ENCODE peak calls at places on chromosomes 11 and 22, in nine cellular contexts. J is heart right ventricle, A is H1, C is A549, G is ovary, R is fibroblast of lung, W is psoas muscle, H is prostate gland, K is pancreas. Y is an unnamed sample.

GRCh38 chr11:6319879-6320410 is 356 bp downstream of the CAVIN3 start:
- DNase-seq in J (peak), A (no peak), C (peak), G (peak), R (peak), W (peak), H (peak), K (peak), Y (no peak)

GRCh38 chr11:84419576-84419975 is 1133.4 kb upstream of the CCDC90B start:
- DNase-seq in J (no peak), A (no peak), C (no peak), G (no peak), R (no peak), W (no peak), H (no peak), K (no peak), Y (no peak)

GRCh38 chr11:76771446-76772099 is 11.6 kb upstream of the TSKU start:
- DNase-seq in J (no peak), A (no peak), C (no peak), G (peak), R (no peak), W (no peak), H (no peak), K (peak), Y (no peak)

GRCh38 chr22:41478891-41479521 is 10.1 kb downstream of the ACO2 start:
- DNase-seq in J (no peak), A (no peak), C (no peak), G (no peak), R (peak), W (peak), H (no peak), K (no peak), Y (no peak)

GRCh38 chr22:41230399-41230785 is 10.3 kb downstream of the CHADL start:
- DNase-seq in J (no peak), A (no peak), C (no peak), G (no peak), R (no peak), W (no peak), H (no peak), K (no peak), Y (no peak)

GRCh38 chr11:40338739-40339138 is 1120.7 kb downstream of the LRRC4C start:
- DNase-seq in J (no peak), A (no peak), C (peak), G (no peak), R (peak), W (no peak), H (no peak), K (no peak), Y (no peak)

GRCh38 chr11:9070740-9071476 is 20.5 kb downstream of the SCUBE2 start:
- DNase-seq in J (no peak), A (no peak), C (no peak), G (no peak), R (no peak), W (no peak), H (no peak), K (no peak), Y (no peak)

GRCh38 chr11:96242971-96243647 is 99.9 kb downstream of the MAML2 start:
- DNase-seq in J (peak), A (peak), C (peak), G (peak), R (peak), W (peak), H (peak), K (peak), Y (peak)

GRCh38 chr11:84398017-84398626 is 1112.0 kb upstream of the CCDC90B start:
- DNase-seq in J (no peak), A (no peak), C (peak), G (no peak), R (no peak), W (no peak), H (no peak), K (no peak), Y (no peak)

GRCh38 chr11:92894197-92894596 is 75.3 kb upstream of the MTNR1B start:
- DNase-seq in J (no peak), A (no peak), C (no peak), G (no peak), R (no peak), W (no peak), H (no peak), K (no peak), Y (no peak)

GRCh38 chr22:27405672-27406388 is 395.7 kb downstream of the MN1 start:
- DNase-seq in J (peak), A (peak), C (peak), G (peak), R (peak), W (peak), H (peak), K (peak), Y (no peak)

GRCh38 chr11:48109046-48109666 is 107.5 kb upstream of the OR4B1 start:
- DNase-seq in J (no peak), A (no peak), C (peak), G (no peak), R (peak), W (no peak), H (no peak), K (no peak), Y (no peak)

GRCh38 chr11:17489729-17490128 is 13.1 kb upstream of the ABCC8 start:
- DNase-seq in J (no peak), A (no peak), C (no peak), G (no peak), R (no peak), W (no peak), H (no peak), K (no peak), Y (no peak)

GRCh38 chr22:50209893-50210292 is 9.1 kb downstream of the SELENOO start:
- DNase-seq in J (no peak), A (no peak), C (peak), G (peak), R (peak), W (peak), H (peak), K (no peak), Y (peak)

GRCh38 chr11:124835918-124836317 is 29.3 kb upstream of the ROBO3 start:
- DNase-seq in J (no peak), A (no peak), C (no peak), G (no peak), R (no peak), W (no peak), H (no peak), K (no peak), Y (no peak)

GRCh38 chr11:75500742-75501141 is 25.0 kb downstream of the GDPD5 start:
- DNase-seq in J (no peak), A (no peak), C (no peak), G (no peak), R (no peak), W (no peak), H (no peak), K (no peak), Y (no peak)

GRCh38 chr11:116641561-116642045 is 131.2 kb downstream of the BUD13 start:
- DNase-seq in J (peak), A (peak), C (peak), G (peak), R (no peak), W (peak), H (peak), K (peak), Y (no peak)

GRCh38 chr11:9057888-9058287 is 33.5 kb downstream of the SCUBE2 start:
- DNase-seq in J (no peak), A (no peak), C (no peak), G (no peak), R (no peak), W (no peak), H (no peak), K (no peak), Y (no peak)

GRCh38 chr11:78386551-78386950 is 31.1 kb downstream of the GAB2 start:
- DNase-seq in J (no peak), A (no peak), C (no peak), G (no peak), R (no peak), W (no peak), H (no peak), K (no peak), Y (no peak)

GRCh38 chr11:88520391-88520790 is 182.9 kb upstream of the CTSC start:
- DNase-seq in J (no peak), A (no peak), C (no peak), G (no peak), R (no peak), W (no peak), H (no peak), K (no peak), Y (no peak)

GRCh38 chr11:36501236-36501635 is 8.8 kb downstream of the TRAF6 start:
- DNase-seq in J (no peak), A (no peak), C (no peak), G (no peak), R (no peak), W (no peak), H (no peak), K (no peak), Y (no peak)

DNA sequence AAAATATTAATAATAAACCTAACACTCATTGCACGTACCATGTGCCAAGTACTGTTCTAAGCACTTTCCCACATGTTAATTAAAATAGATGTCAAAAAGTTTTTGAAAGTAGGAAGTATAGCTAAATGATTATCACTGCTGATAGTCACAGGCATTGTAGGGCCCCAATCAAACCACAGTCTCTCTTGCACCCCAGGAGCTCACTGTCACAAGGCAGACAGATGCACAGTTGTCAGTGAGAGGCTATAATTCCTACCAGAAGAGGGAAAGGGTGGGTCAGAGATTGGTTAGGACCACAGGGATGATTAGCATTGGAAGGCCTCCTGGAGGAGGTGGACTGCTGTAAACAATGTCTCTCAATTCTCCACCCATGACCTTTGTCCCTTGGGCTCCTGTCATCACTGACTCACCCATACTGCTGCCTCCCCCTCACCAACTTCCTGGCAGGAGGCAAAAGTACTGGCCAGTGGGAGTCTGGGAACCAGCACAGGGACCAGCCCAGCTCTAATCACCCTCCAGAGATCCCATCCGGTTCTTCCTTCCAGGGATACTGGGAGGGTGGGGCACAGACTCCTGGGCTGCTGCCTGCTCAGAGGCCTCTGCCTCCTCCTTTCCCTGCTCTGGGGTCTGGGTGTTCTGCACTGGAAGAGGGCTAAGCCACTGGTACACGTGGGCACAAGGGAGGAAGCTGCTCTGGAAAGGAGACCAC is 1.1 kb upstream of the POLD4 start:
- DNase-seq in J (peak), A (no peak), C (peak), G (peak), R (peak), W (peak), H (no peak), K (no peak), Y (no peak)
- TF ChIP-seq CTCF in J (no peak), A (no peak), C (no peak), G (no peak), R (peak), W (no peak), H (no peak), K (no peak), Y (no peak)

GRCh38 chr11:2202071-2202899 is 30.7 kb upstream of the TH start:
- DNase-seq in J (no peak), A (no peak), C (no peak), G (no peak), R (no peak), W (no peak), H (peak), K (peak), Y (no peak)
- H3K27ac ChIP-seq in J (no peak), A (no peak), C (no peak), G (no peak), R (no peak), W (no peak), H (no peak), K (peak), Y (no peak)

DNA sequence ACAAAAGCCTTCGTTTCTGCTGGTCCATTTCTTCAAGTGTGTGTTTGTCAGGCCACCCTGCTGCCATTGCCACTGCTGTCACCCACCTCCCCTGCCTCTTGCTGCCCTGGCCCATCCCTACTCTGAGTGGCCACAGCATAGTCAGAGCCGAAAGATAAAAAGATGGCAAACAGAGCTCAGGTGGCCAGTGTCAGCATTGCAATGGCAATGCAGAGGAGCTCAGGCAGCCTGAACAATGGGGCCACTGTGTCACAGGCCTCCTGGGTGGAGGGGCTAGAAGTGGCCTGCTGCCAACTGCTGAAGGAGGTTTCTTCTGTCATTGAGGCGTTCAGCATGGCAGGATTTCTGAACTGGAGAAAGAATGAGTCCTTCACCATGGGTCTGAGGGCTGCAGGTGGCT is 137.1 kb downstream of the CSNK2A3 start:
- DNase-seq in J (no peak), A (no peak), C (no peak), G (no peak), R (no peak), W (no peak), H (no peak), K (no peak), Y (no peak)
- TF ChIP-seq CTCF in J (no peak), A (no peak), C (no peak), G (no peak), R (no peak), W (no peak), H (no peak), K (no peak), Y (no peak)

DNA sequence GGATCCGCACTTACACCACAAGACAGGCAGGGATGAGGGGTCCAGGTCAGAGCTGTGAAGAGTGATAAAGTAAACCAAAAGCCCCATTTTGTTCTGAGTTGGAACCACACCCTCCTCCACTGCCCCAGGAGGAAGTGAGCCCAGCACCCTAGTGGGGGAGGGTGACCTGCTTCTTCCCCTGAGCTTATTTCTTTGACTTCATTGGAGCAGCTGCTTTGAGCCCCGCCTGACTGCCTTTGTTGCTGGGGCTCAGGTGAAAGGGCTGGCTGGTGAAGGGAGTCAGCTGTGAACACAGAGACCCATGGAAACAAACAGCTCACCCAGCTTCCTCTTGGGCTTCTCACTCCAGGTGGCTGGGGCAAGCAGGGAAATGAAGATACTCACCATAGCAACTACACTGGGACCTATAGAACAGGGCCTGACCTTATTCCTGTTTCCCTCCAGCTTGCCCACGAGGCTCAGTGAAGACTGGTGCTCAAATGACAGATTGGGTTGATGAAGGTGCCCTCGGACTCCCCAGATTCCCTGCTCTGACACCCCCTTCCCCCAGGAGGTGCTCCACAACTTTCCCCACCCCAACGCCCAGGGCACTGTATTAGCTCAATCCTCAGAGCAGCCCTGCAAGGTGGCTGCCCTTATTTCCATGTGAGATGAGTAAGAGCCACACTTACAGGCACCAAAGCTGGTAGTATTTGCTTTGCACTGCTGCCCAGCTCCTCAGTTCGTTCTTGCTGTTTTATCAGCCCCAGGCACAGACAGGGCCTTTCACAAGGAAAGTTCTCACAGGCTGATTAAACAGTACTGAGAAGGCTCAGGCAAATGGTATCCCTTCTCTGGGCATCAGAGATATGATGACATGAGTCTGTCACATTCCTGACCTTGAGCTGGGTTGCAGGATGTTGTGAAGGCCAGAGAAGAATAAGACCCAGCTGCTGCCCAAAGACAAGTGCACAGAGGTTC is 2.4 kb downstream of the UCP2 start:
- DNase-seq in J (no peak), A (no peak), C (no peak), G (no peak), R (peak), W (peak), H (no peak), K (peak), Y (peak)
- H3K27ac ChIP-seq in J (no peak), A (no peak), C (peak), G (no peak), R (no peak), W (peak), H (no peak), K (peak), Y (peak)

GRCh38 chr11:20759541-20759940 is 90.2 kb downstream of the NELL1 start:
- DNase-seq in J (no peak), A (no peak), C (no peak), G (no peak), R (no peak), W (no peak), H (no peak), K (no peak), Y (no peak)

GRCh38 chr11:20754957-20755356 is 85.6 kb downstream of the NELL1 start:
- DNase-seq in J (no peak), A (peak), C (peak), G (no peak), R (no peak), W (no peak), H (no peak), K (no peak), Y (no peak)
- TF ChIP-seq CTCF in J (no peak), A (peak), C (no peak), G (no peak), R (no peak), W (no peak), H (no peak), K (no peak), Y (no peak)

DNA sequence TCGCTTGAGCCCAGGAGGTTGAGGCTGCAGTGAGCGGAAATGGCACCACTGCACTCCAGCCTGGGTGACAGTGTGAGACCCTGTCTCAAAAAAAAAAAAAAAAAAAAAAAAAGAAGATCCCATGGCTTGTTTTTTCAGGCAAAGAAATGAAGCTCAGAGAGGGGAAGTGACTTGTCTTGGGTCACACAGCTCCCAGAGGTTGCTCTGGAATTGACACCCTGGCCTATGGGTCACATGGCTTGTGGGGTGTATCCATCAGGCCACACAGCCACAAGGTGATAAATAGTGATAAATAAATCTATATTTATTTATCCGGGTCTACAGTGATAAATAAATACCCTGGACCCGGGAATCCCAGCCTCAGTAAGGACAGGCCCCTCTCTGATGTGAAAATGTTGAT is 2.2 kb upstream of the EMID1 start:
- DNase-seq in J (no peak), A (no peak), C (no peak), G (no peak), R (no peak), W (no peak), H (no peak), K (no peak), Y (no peak)
- H3K27ac ChIP-seq in J (no peak), A (no peak), C (no peak), G (no peak), R (no peak), W (no peak), H (no peak), K (no peak), Y (no peak)

GRCh38 chr22:31733580-31734079 is 16.3 kb downstream of the PRR14L start:
- DNase-seq in J (no peak), A (no peak), C (no peak), G (no peak), R (no peak), W (no peak), H (no peak), K (no peak), Y (no peak)

GRCh38 chr22:31728857-31729256 is 21.1 kb downstream of the PRR14L start:
- DNase-seq in J (no peak), A (no peak), C (no peak), G (no peak), R (no peak), W (no peak), H (no peak), K (no peak), Y (no peak)

GRCh38 chr22:31726692-31727091 is 23.2 kb downstream of the PRR14L start:
- DNase-seq in J (no peak), A (no peak), C (no peak), G (no peak), R (no peak), W (no peak), H (no peak), K (no peak), Y (no peak)

GRCh38 chr22:31732089-31732829 is 17.7 kb downstream of the PRR14L start:
- DNase-seq in J (no peak), A (no peak), C (no peak), G (no peak), R (no peak), W (no peak), H (no peak), K (no peak), Y (no peak)

DNA sequence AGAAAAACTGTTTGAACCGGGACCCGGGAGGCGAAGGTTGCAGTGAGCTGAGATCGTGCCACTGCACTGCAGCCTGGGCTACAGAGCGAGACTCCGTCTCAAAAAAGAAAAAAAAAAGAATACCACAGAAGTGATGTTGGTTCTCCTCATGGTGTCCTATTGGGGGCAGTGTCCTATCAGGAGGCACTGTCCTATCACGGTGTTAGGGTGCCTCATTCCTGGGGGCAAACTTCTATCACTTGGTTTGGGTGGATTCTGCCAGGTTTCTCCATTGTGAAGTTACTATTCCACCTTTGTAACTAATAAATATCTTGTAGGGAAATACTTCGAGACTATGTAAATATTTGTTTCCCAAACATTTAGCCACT is 19.6 kb downstream of the PRR14L start:
- DNase-seq in J (no peak), A (no peak), C (no peak), G (no peak), R (no peak), W (no peak), H (no peak), K (no peak), Y (no peak)
- TF ChIP-seq CTCF in J (no peak), A (no peak), C (no peak), G (no peak), R (peak), W (no peak), H (no peak), K (no peak), Y (no peak)